ENCODE peak calls at places on chromosomes 6 and 20, in seven cellular contexts. One of them, this sample, is unnamed.

GRCh38 chr6:139778113-139778512 is 403.7 kb upstream of the CITED2 start:
- DNase-seq in HCT116: no peak
- DNase-seq in GM12878: no peak
- DNase-seq in HepG2: no peak
- DNase-seq in SK-N-SH: no peak
- DNase-seq in H1: no peak
- DNase-seq in K562: no peak
- DNase-seq in this sample: no peak

GRCh38 chr6:119105262-119105661 is 26.8 kb upstream of the FAM184A start:
- DNase-seq in HCT116: no peak
- DNase-seq in GM12878: no peak
- DNase-seq in HepG2: no peak
- DNase-seq in SK-N-SH: no peak
- DNase-seq in H1: no peak
- DNase-seq in K562: no peak
- DNase-seq in this sample: no peak

GRCh38 chr20:64113796-64114355 is 6.5 kb upstream of the NPBWR2 start:
- DNase-seq in HCT116: no peak
- DNase-seq in GM12878: no peak
- DNase-seq in HepG2: no peak
- DNase-seq in SK-N-SH: peak; percentile 17
- DNase-seq in H1: no peak
- DNase-seq in K562: no peak
- DNase-seq in this sample: no peak

GRCh38 chr6:128310061-128310460 is 210.3 kb downstream of the PTPRK start:
- DNase-seq in HCT116: no peak
- DNase-seq in GM12878: no peak
- DNase-seq in HepG2: no peak
- DNase-seq in SK-N-SH: no peak
- DNase-seq in H1: no peak
- DNase-seq in K562: no peak
- DNase-seq in this sample: no peak

GRCh38 chr6:134117409-134117808 is 65.0 kb upstream of the SLC2A12 start:
- DNase-seq in HCT116: no peak
- DNase-seq in GM12878: no peak
- DNase-seq in HepG2: no peak
- DNase-seq in SK-N-SH: peak; percentile 19
- DNase-seq in H1: no peak
- DNase-seq in K562: no peak
- DNase-seq in this sample: no peak

GRCh38 chr20:60116128-60116909 is 158.1 kb downstream of the CDH26 start:
- DNase-seq in HCT116: no peak
- DNase-seq in GM12878: no peak
- DNase-seq in HepG2: no peak
- DNase-seq in SK-N-SH: no peak
- DNase-seq in H1: no peak
- DNase-seq in K562: peak; percentile 76
- DNase-seq in this sample: no peak

GRCh38 chr6:166825553-166826145 is 130.7 kb downstream of the RNASET2 start:
- DNase-seq in HCT116: no peak
- DNase-seq in GM12878: no peak
- DNase-seq in HepG2: no peak
- DNase-seq in SK-N-SH: no peak
- DNase-seq in H1: no peak
- DNase-seq in K562: no peak
- DNase-seq in this sample: no peak

GRCh38 chr6:139153876-139154275 is 19.0 kb downstream of the HECA start:
- DNase-seq in HCT116: no peak
- DNase-seq in GM12878: no peak
- DNase-seq in HepG2: no peak
- DNase-seq in SK-N-SH: no peak
- DNase-seq in H1: no peak
- DNase-seq in K562: no peak
- DNase-seq in this sample: no peak

GRCh38 chr20:62088258-62089127 is 22.8 kb upstream of the TAF4 start:
- DNase-seq in HCT116: peak; percentile 86
- DNase-seq in GM12878: no peak
- DNase-seq in HepG2: peak; percentile 80
- DNase-seq in SK-N-SH: no peak
- DNase-seq in H1: no peak
- DNase-seq in K562: peak; percentile 61
- DNase-seq in this sample: peak; percentile 97

GRCh38 chr20:49814057-49814675 is 1.5 kb downstream of the SLC9A8 start:
- DNase-seq in HCT116: no peak
- DNase-seq in GM12878: no peak
- DNase-seq in HepG2: no peak
- DNase-seq in SK-N-SH: no peak
- DNase-seq in H1: no peak
- DNase-seq in K562: no peak
- DNase-seq in this sample: no peak

GRCh38 chr6:123030292-123030691 is 34.3 kb downstream of the CLVS2 start:
- DNase-seq in HCT116: no peak
- DNase-seq in GM12878: no peak
- DNase-seq in HepG2: no peak
- DNase-seq in SK-N-SH: no peak
- DNase-seq in H1: no peak
- DNase-seq in K562: no peak
- DNase-seq in this sample: peak; percentile 80

GRCh38 chr6:168411130-168411529 is 29.9 kb upstream of the SMOC2 start:
- DNase-seq in HCT116: no peak
- DNase-seq in GM12878: no peak
- DNase-seq in HepG2: no peak
- DNase-seq in SK-N-SH: no peak
- DNase-seq in H1: no peak
- DNase-seq in K562: no peak
- DNase-seq in this sample: no peak
- H3K9me3 ChIP-seq in HCT116: no peaks in the 10 kb centered on the region
- H3K9me3 ChIP-seq in GM12878: no peaks in the 10 kb centered on the region
- H3K9me3 ChIP-seq in HepG2: no peaks in the 10 kb centered on the region
- H3K9me3 ChIP-seq in SK-N-SH: no peaks in the 10 kb centered on the region
- H3K9me3 ChIP-seq in H1: no peaks in the 10 kb centered on the region
- H3K9me3 ChIP-seq in K562: no peaks in the 10 kb centered on the region
- H3K9me3 ChIP-seq in this sample: no peaks in the 10 kb centered on the region

GRCh38 chr6:156865019-156865629 is 87.9 kb downstream of the ARID1B start:
- DNase-seq in HCT116: no peak
- DNase-seq in GM12878: no peak
- DNase-seq in HepG2: no peak
- DNase-seq in SK-N-SH: no peak
- DNase-seq in H1: no peak
- DNase-seq in K562: no peak
- DNase-seq in this sample: no peak
- H3K4me1 ChIP-seq in HCT116: no peaks in the 10 kb centered on the region
- H3K4me1 ChIP-seq in GM12878: peaks cover 31% of the 10 kb centered on the region
- H3K4me1 ChIP-seq in HepG2: no peaks in the 10 kb centered on the region
- H3K4me1 ChIP-seq in SK-N-SH: peaks cover 7% of the 10 kb centered on the region
- H3K4me1 ChIP-seq in H1: peaks cover 13% of the 10 kb centered on the region
- H3K4me1 ChIP-seq in K562: peaks cover 14% of the 10 kb centered on the region
- H3K4me1 ChIP-seq in this sample: peaks cover 19% of the 10 kb centered on the region

DNA sequence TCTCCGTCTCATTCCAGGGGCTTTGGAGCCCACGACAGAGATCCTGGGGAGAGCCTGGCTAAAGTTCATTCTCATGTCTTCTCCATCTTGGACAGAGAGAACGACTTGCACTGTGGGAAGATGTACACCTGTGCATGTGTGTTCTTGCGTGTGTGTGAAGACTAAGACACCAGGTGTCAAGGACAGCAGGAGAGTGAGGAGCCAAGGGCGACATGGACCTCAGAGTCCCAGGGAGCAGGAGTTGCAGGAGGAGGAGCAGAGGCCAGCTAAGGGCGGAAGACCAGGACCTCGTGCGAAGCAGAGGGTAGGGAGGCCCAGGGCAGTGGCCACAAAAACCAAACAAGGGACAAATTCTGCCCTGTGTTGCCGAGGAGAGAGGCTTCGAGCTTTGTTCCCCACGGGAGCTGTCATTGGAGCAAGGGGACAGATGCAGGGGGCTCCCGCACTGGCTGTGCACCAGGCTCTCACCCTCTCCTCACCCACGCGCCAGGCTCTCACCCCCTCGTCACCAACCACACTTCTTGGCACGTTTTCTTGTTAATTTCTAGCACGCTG is 62.8 kb downstream of the DLL1 start:
- DNase-seq in HCT116: no peak
- DNase-seq in GM12878: no peak
- DNase-seq in HepG2: no peak
- DNase-seq in SK-N-SH: no peak
- DNase-seq in H1: no peak
- DNase-seq in K562: no peak
- DNase-seq in this sample: no peak
- TF ChIP-seq SIN3A in HCT116: no peak
- TF ChIP-seq SIN3A in GM12878: no peak
- TF ChIP-seq SIN3A in HepG2: no peak
- TF ChIP-seq SIN3A in SK-N-SH: no peak
- TF ChIP-seq SIN3A in H1: no peak
- TF ChIP-seq SIN3A in K562: no peak
- TF ChIP-seq SIN3A in this sample: no peak

GRCh38 chr6:169997187-169997929 is 245.9 kb downstream of the ERMARD start:
- DNase-seq in HCT116: no peak
- DNase-seq in GM12878: no peak
- DNase-seq in HepG2: no peak
- DNase-seq in SK-N-SH: no peak
- DNase-seq in H1: no peak
- DNase-seq in K562: no peak
- DNase-seq in this sample: no peak

GRCh38 chr6:170000071-170000843 is 248.8 kb downstream of the ERMARD start:
- DNase-seq in HCT116: no peak
- DNase-seq in GM12878: no peak
- DNase-seq in HepG2: no peak
- DNase-seq in SK-N-SH: no peak
- DNase-seq in H1: no peak
- DNase-seq in K562: no peak
- DNase-seq in this sample: no peak

GRCh38 chr6:169999367-169999766 is 247.9 kb downstream of the ERMARD start:
- DNase-seq in HCT116: no peak
- DNase-seq in GM12878: no peak
- DNase-seq in HepG2: no peak
- DNase-seq in SK-N-SH: no peak
- DNase-seq in H1: no peak
- DNase-seq in K562: no peak
- DNase-seq in this sample: no peak

GRCh38 chr6:169997930-169998218 is 246.5 kb downstream of the ERMARD start:
- DNase-seq in HCT116: no peak
- DNase-seq in GM12878: no peak
- DNase-seq in HepG2: no peak
- DNase-seq in SK-N-SH: no peak
- DNase-seq in H1: no peak
- DNase-seq in K562: no peak
- DNase-seq in this sample: no peak

GRCh38 chr6:169998457-169998856 is 247.0 kb downstream of the ERMARD start:
- DNase-seq in HCT116: no peak
- DNase-seq in GM12878: no peak
- DNase-seq in HepG2: no peak
- DNase-seq in SK-N-SH: no peak
- DNase-seq in H1: no peak
- DNase-seq in K562: no peak
- DNase-seq in this sample: no peak
- H3K9me3 ChIP-seq in HCT116: no peaks in the 10 kb centered on the region
- H3K9me3 ChIP-seq in GM12878: no peaks in the 10 kb centered on the region
- H3K9me3 ChIP-seq in HepG2: peaks cover 31% of the 10 kb centered on the region
- H3K9me3 ChIP-seq in SK-N-SH: no peaks in the 10 kb centered on the region
- H3K9me3 ChIP-seq in H1: peaks cover 28% of the 10 kb centered on the region
- H3K9me3 ChIP-seq in K562: no peaks in the 10 kb centered on the region
- H3K9me3 ChIP-seq in this sample: no peaks in the 10 kb centered on the region

GRCh38 chr6:157532963-157533362 is 152.0 kb downstream of the ZDHHC14 start:
- DNase-seq in HCT116: no peak
- DNase-seq in GM12878: no peak
- DNase-seq in HepG2: peak; percentile 74
- DNase-seq in SK-N-SH: no peak
- DNase-seq in H1: no peak
- DNase-seq in K562: no peak
- DNase-seq in this sample: no peak

GRCh38 chr6:157530126-157530525 is 149.1 kb downstream of the ZDHHC14 start:
- DNase-seq in HCT116: no peak
- DNase-seq in GM12878: no peak
- DNase-seq in HepG2: no peak
- DNase-seq in SK-N-SH: peak; percentile 30
- DNase-seq in H1: no peak
- DNase-seq in K562: no peak
- DNase-seq in this sample: no peak

GRCh38 chr6:157531986-157532365 is 151.0 kb downstream of the ZDHHC14 start:
- DNase-seq in HCT116: no peak
- DNase-seq in GM12878: no peak
- DNase-seq in HepG2: no peak
- DNase-seq in SK-N-SH: no peak
- DNase-seq in H1: no peak
- DNase-seq in K562: no peak
- DNase-seq in this sample: no peak

GRCh38 chr6:157530724-157531168 is 149.8 kb downstream of the ZDHHC14 start:
- DNase-seq in HCT116: no peak
- DNase-seq in GM12878: no peak
- DNase-seq in HepG2: no peak
- DNase-seq in SK-N-SH: no peak
- DNase-seq in H1: no peak
- DNase-seq in K562: no peak
- DNase-seq in this sample: no peak

DNA sequence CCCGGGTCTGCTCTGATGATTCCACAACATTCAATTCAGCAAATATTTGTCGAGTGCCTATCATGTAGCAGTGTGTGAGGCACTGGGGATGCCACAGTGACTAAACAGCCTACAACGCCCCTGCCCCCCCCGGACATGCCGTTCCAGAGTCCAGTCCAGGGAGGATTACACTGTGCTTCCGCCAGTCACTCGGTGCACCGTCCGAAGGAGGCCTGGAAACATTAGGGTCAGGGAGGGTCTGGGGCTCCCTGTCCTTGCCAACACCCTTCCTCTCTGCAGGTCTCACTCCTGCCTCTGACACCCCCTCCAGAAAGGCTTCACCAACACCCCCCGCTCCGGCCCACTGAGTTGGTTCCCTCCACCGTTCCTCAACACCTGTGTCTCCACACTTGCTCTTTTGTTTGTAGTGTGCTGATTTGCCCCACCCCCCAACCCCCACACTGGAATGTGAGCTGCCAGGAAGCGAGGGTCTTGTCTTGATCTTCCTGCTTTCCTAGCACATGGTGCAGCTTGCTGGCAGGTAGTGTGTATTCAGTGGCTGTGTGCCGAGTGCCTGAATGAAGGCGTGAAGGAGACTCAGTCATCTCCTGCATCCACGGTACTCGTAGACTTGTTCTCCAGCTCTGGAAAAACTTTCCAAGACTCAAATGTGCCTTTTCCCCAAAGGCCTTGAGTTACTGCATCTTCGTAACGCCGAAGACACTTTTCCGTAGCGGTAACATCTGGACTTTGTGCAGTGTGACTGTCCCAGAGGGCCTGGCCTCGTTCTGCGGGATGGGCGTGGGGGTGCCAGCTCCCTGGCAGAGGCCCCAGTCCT is 150.4 kb downstream of the ZDHHC14 start:
- DNase-seq in HCT116: no peak
- DNase-seq in GM12878: no peak
- DNase-seq in HepG2: peak; percentile 100
- DNase-seq in SK-N-SH: no peak
- DNase-seq in H1: no peak
- DNase-seq in K562: no peak
- DNase-seq in this sample: no peak
- H3K4me1 ChIP-seq in HCT116: peaks cover 16% of the 10 kb centered on the region
- H3K4me1 ChIP-seq in GM12878: peaks cover 8% of the 10 kb centered on the region
- H3K4me1 ChIP-seq in HepG2: peaks cover 99% of the 10 kb centered on the region
- H3K4me1 ChIP-seq in SK-N-SH: peaks cover 17% of the 10 kb centered on the region
- H3K4me1 ChIP-seq in H1: peaks cover 19% of the 10 kb centered on the region
- H3K4me1 ChIP-seq in K562: peaks cover 16% of the 10 kb centered on the region
- H3K4me1 ChIP-seq in this sample: peaks cover 37% of the 10 kb centered on the region